ENCODE peak calls at places on chromosomes 6 and 20, in six cellular contexts. One of them, this sample, is unnamed.

GRCh38 chr6:21885101-21885500 is 291.6 kb downstream of the SOX4 start:
- DNase-seq in NCI-H2171: no peak
- DNase-seq in amygdala: no peak
- DNase-seq in mesothelial cell of epicardium: no peak
- DNase-seq in astrocyte of the spinal cord: no peak
- DNase-seq in stimulated activated CD8-positive, alpha-beta memory T cell treated with anti-CD3 and anti-CD28 coated beads, Interleukin-2, amount 100 ng/mL, for 48 hours: no peak
- DNase-seq in this sample: no peak

GRCh38 chr6:75611702-75612375 is 10.2 kb downstream of the SENP6 start:
- DNase-seq in amygdala: no peak
- DNase-seq in stimulated activated CD8-positive, alpha-beta memory T cell treated with anti-CD3 and anti-CD28 coated beads, Interleukin-2, amount 100 ng/mL, for 48 hours: peak
- DNase-seq in mesothelial cell of epicardium: no peak
- DNase-seq in astrocyte of the spinal cord: no peak
- DNase-seq in NCI-H2171: no peak
- DNase-seq in this sample: peak

GRCh38 chr6:38554700-38555413 is 84.9 kb downstream of the BTBD9 start:
- DNase-seq in astrocyte of the spinal cord: peak
- DNase-seq in NCI-H2171: no peak
- DNase-seq in stimulated activated CD8-positive, alpha-beta memory T cell treated with anti-CD3 and anti-CD28 coated beads, Interleukin-2, amount 100 ng/mL, for 48 hours: no peak
- DNase-seq in mesothelial cell of epicardium: no peak
- DNase-seq in amygdala: no peak
- DNase-seq in this sample: peak

GRCh38 chr6:142152731-142153130 is 5.7 kb downstream of the VTA1 start:
- DNase-seq in astrocyte of the spinal cord: peak
- DNase-seq in stimulated activated CD8-positive, alpha-beta memory T cell treated with anti-CD3 and anti-CD28 coated beads, Interleukin-2, amount 100 ng/mL, for 48 hours: no peak
- DNase-seq in NCI-H2171: no peak
- DNase-seq in amygdala: no peak
- DNase-seq in mesothelial cell of epicardium: no peak
- DNase-seq in this sample: peak

GRCh38 chr6:141347075-141347474 is 785.6 kb upstream of the GJE1 start:
- DNase-seq in stimulated activated CD8-positive, alpha-beta memory T cell treated with anti-CD3 and anti-CD28 coated beads, Interleukin-2, amount 100 ng/mL, for 48 hours: no peak
- DNase-seq in astrocyte of the spinal cord: no peak
- DNase-seq in mesothelial cell of epicardium: no peak
- DNase-seq in amygdala: no peak
- DNase-seq in NCI-H2171: no peak
- DNase-seq in this sample: peak

GRCh38 chr6:6221829-6222535 is 98.5 kb downstream of the F13A1 start:
- DNase-seq in NCI-H2171: no peak
- DNase-seq in amygdala: no peak
- DNase-seq in astrocyte of the spinal cord: no peak
- DNase-seq in stimulated activated CD8-positive, alpha-beta memory T cell treated with anti-CD3 and anti-CD28 coated beads, Interleukin-2, amount 100 ng/mL, for 48 hours: no peak
- DNase-seq in mesothelial cell of epicardium: no peak
- DNase-seq in this sample: no peak

GRCh38 chr6:161204866-161205557 is 68.8 kb downstream of the AGPAT4 start:
- DNase-seq in astrocyte of the spinal cord: peak
- DNase-seq in stimulated activated CD8-positive, alpha-beta memory T cell treated with anti-CD3 and anti-CD28 coated beads, Interleukin-2, amount 100 ng/mL, for 48 hours: no peak
- DNase-seq in amygdala: no peak
- DNase-seq in NCI-H2171: no peak
- DNase-seq in mesothelial cell of epicardium: no peak
- DNase-seq in this sample: peak

GRCh38 chr6:168737481-168737880 is 296.5 kb downstream of the SMOC2 start:
- DNase-seq in NCI-H2171: no peak
- DNase-seq in mesothelial cell of epicardium: no peak
- DNase-seq in amygdala: no peak
- DNase-seq in stimulated activated CD8-positive, alpha-beta memory T cell treated with anti-CD3 and anti-CD28 coated beads, Interleukin-2, amount 100 ng/mL, for 48 hours: no peak
- DNase-seq in astrocyte of the spinal cord: no peak
- DNase-seq in this sample: no peak

GRCh38 chr6:95099410-95099809 is 477.9 kb upstream of the MANEA start:
- DNase-seq in amygdala: no peak
- DNase-seq in stimulated activated CD8-positive, alpha-beta memory T cell treated with anti-CD3 and anti-CD28 coated beads, Interleukin-2, amount 100 ng/mL, for 48 hours: no peak
- DNase-seq in NCI-H2171: no peak
- DNase-seq in astrocyte of the spinal cord: no peak
- DNase-seq in mesothelial cell of epicardium: no peak
- DNase-seq in this sample: no peak

GRCh38 chr20:17624070-17624469 is 54.2 kb downstream of the DSTN start:
- DNase-seq in NCI-H2171: no peak
- DNase-seq in mesothelial cell of epicardium: no peak
- DNase-seq in stimulated activated CD8-positive, alpha-beta memory T cell treated with anti-CD3 and anti-CD28 coated beads, Interleukin-2, amount 100 ng/mL, for 48 hours: no peak
- DNase-seq in astrocyte of the spinal cord: no peak
- DNase-seq in amygdala: no peak
- DNase-seq in this sample: no peak

GRCh38 chr6:55892749-55893357 is 17.5 kb upstream of the BMP5 start:
- DNase-seq in astrocyte of the spinal cord: no peak
- DNase-seq in NCI-H2171: no peak
- DNase-seq in stimulated activated CD8-positive, alpha-beta memory T cell treated with anti-CD3 and anti-CD28 coated beads, Interleukin-2, amount 100 ng/mL, for 48 hours: no peak
- DNase-seq in amygdala: no peak
- DNase-seq in mesothelial cell of epicardium: no peak
- DNase-seq in this sample: peak

GRCh38 chr20:44692932-44693476 is 22.2 kb upstream of the CCN5 start:
- DNase-seq in amygdala: no peak
- DNase-seq in mesothelial cell of epicardium: no peak
- DNase-seq in NCI-H2171: no peak
- DNase-seq in stimulated activated CD8-positive, alpha-beta memory T cell treated with anti-CD3 and anti-CD28 coated beads, Interleukin-2, amount 100 ng/mL, for 48 hours: no peak
- DNase-seq in astrocyte of the spinal cord: peak
- DNase-seq in this sample: peak

GRCh38 chr6:16311763-16312162 is 73.4 kb downstream of the GMPR start:
- DNase-seq in stimulated activated CD8-positive, alpha-beta memory T cell treated with anti-CD3 and anti-CD28 coated beads, Interleukin-2, amount 100 ng/mL, for 48 hours: no peak
- DNase-seq in NCI-H2171: no peak
- DNase-seq in astrocyte of the spinal cord: no peak
- DNase-seq in amygdala: no peak
- DNase-seq in mesothelial cell of epicardium: no peak
- DNase-seq in this sample: no peak

GRCh38 chr6:116536216-116536621 is 9.3 kb downstream of the TRAPPC3L start:
- DNase-seq in NCI-H2171: peak
- DNase-seq in mesothelial cell of epicardium: no peak
- DNase-seq in stimulated activated CD8-positive, alpha-beta memory T cell treated with anti-CD3 and anti-CD28 coated beads, Interleukin-2, amount 100 ng/mL, for 48 hours: no peak
- DNase-seq in astrocyte of the spinal cord: peak
- DNase-seq in amygdala: no peak
- DNase-seq in this sample: peak

GRCh38 chr20:33846291-33846916 is 35.3 kb downstream of the CHMP4B start:
- DNase-seq in NCI-H2171: no peak
- DNase-seq in astrocyte of the spinal cord: peak
- DNase-seq in mesothelial cell of epicardium: no peak
- DNase-seq in stimulated activated CD8-positive, alpha-beta memory T cell treated with anti-CD3 and anti-CD28 coated beads, Interleukin-2, amount 100 ng/mL, for 48 hours: no peak
- DNase-seq in amygdala: no peak
- DNase-seq in this sample: peak

GRCh38 chr6:30897882-30898281 is 10.1 kb upstream of the GTF2H4 start:
- DNase-seq in astrocyte of the spinal cord: no peak
- DNase-seq in amygdala: no peak
- DNase-seq in mesothelial cell of epicardium: no peak
- DNase-seq in stimulated activated CD8-positive, alpha-beta memory T cell treated with anti-CD3 and anti-CD28 coated beads, Interleukin-2, amount 100 ng/mL, for 48 hours: no peak
- DNase-seq in NCI-H2171: no peak
- DNase-seq in this sample: no peak

GRCh38 chr6:53734473-53735299 is 60.1 kb upstream of the LRRC1 start:
- DNase-seq in amygdala: no peak
- DNase-seq in NCI-H2171: no peak
- DNase-seq in astrocyte of the spinal cord: peak
- DNase-seq in mesothelial cell of epicardium: no peak
- DNase-seq in stimulated activated CD8-positive, alpha-beta memory T cell treated with anti-CD3 and anti-CD28 coated beads, Interleukin-2, amount 100 ng/mL, for 48 hours: no peak
- DNase-seq in this sample: peak

GRCh38 chr6:26087284-26088115 is at the start of gene HFE:
- DNase-seq in mesothelial cell of epicardium: peak
- DNase-seq in stimulated activated CD8-positive, alpha-beta memory T cell treated with anti-CD3 and anti-CD28 coated beads, Interleukin-2, amount 100 ng/mL, for 48 hours: no peak
- DNase-seq in NCI-H2171: no peak
- DNase-seq in astrocyte of the spinal cord: peak
- DNase-seq in amygdala: no peak
- DNase-seq in this sample: peak

GRCh38 chr20:17664025-17664638 is 17.9 kb downstream of the RRBP1 start:
- DNase-seq in stimulated activated CD8-positive, alpha-beta memory T cell treated with anti-CD3 and anti-CD28 coated beads, Interleukin-2, amount 100 ng/mL, for 48 hours: no peak
- DNase-seq in NCI-H2171: no peak
- DNase-seq in mesothelial cell of epicardium: no peak
- DNase-seq in astrocyte of the spinal cord: peak
- DNase-seq in amygdala: no peak
- DNase-seq in this sample: no peak

GRCh38 chr6:37861452-37861851 is 41.9 kb downstream of the ZFAND3 start:
- DNase-seq in astrocyte of the spinal cord: no peak
- DNase-seq in NCI-H2171: no peak
- DNase-seq in stimulated activated CD8-positive, alpha-beta memory T cell treated with anti-CD3 and anti-CD28 coated beads, Interleukin-2, amount 100 ng/mL, for 48 hours: no peak
- DNase-seq in amygdala: no peak
- DNase-seq in mesothelial cell of epicardium: no peak
- DNase-seq in this sample: no peak

GRCh38 chr20:1330075-1330830 is 1.3 kb upstream of the SDCBP2 start:
- DNase-seq in NCI-H2171: no peak
- DNase-seq in astrocyte of the spinal cord: no peak
- DNase-seq in amygdala: peak
- DNase-seq in mesothelial cell of epicardium: peak
- DNase-seq in stimulated activated CD8-positive, alpha-beta memory T cell treated with anti-CD3 and anti-CD28 coated beads, Interleukin-2, amount 100 ng/mL, for 48 hours: no peak
- DNase-seq in this sample: peak

GRCh38 chr20:364905-365794 is 15.4 kb upstream of the TRIB3 start:
- DNase-seq in astrocyte of the spinal cord: no peak
- DNase-seq in amygdala: no peak
- DNase-seq in mesothelial cell of epicardium: no peak
- DNase-seq in NCI-H2171: no peak
- DNase-seq in stimulated activated CD8-positive, alpha-beta memory T cell treated with anti-CD3 and anti-CD28 coated beads, Interleukin-2, amount 100 ng/mL, for 48 hours: no peak
- DNase-seq in this sample: peak

GRCh38 chr6:23013776-23014175 is 444.4 kb downstream of the HDGFL1 start:
- DNase-seq in mesothelial cell of epicardium: no peak
- DNase-seq in astrocyte of the spinal cord: peak
- DNase-seq in NCI-H2171: no peak
- DNase-seq in amygdala: no peak
- DNase-seq in stimulated activated CD8-positive, alpha-beta memory T cell treated with anti-CD3 and anti-CD28 coated beads, Interleukin-2, amount 100 ng/mL, for 48 hours: no peak
- DNase-seq in this sample: peak

GRCh38 chr20:36268501-36269342 is 32.4 kb downstream of the AAR2 start:
- DNase-seq in amygdala: peak
- DNase-seq in astrocyte of the spinal cord: no peak
- DNase-seq in mesothelial cell of epicardium: peak
- DNase-seq in stimulated activated CD8-positive, alpha-beta memory T cell treated with anti-CD3 and anti-CD28 coated beads, Interleukin-2, amount 100 ng/mL, for 48 hours: no peak
- DNase-seq in NCI-H2171: no peak
- DNase-seq in this sample: no peak

GRCh38 chr6:135830452-135830851 is 21.0 kb upstream of the PDE7B start:
- DNase-seq in stimulated activated CD8-positive, alpha-beta memory T cell treated with anti-CD3 and anti-CD28 coated beads, Interleukin-2, amount 100 ng/mL, for 48 hours: no peak
- DNase-seq in astrocyte of the spinal cord: peak
- DNase-seq in amygdala: no peak
- DNase-seq in mesothelial cell of epicardium: no peak
- DNase-seq in NCI-H2171: no peak
- DNase-seq in this sample: no peak

GRCh38 chr6:11969092-11969491 is 43.0 kb upstream of the HIVEP1 start:
- DNase-seq in astrocyte of the spinal cord: peak
- DNase-seq in NCI-H2171: no peak
- DNase-seq in stimulated activated CD8-positive, alpha-beta memory T cell treated with anti-CD3 and anti-CD28 coated beads, Interleukin-2, amount 100 ng/mL, for 48 hours: no peak
- DNase-seq in amygdala: no peak
- DNase-seq in mesothelial cell of epicardium: no peak
- DNase-seq in this sample: peak

GRCh38 chr6:121828567-121828966 is 393.1 kb downstream of the GJA1 start:
- DNase-seq in mesothelial cell of epicardium: no peak
- DNase-seq in amygdala: no peak
- DNase-seq in NCI-H2171: no peak
- DNase-seq in stimulated activated CD8-positive, alpha-beta memory T cell treated with anti-CD3 and anti-CD28 coated beads, Interleukin-2, amount 100 ng/mL, for 48 hours: no peak
- DNase-seq in astrocyte of the spinal cord: no peak
- DNase-seq in this sample: peak

GRCh38 chr20:1652960-1653359 is 4.6 kb downstream of the SIRPG start:
- DNase-seq in mesothelial cell of epicardium: no peak
- DNase-seq in astrocyte of the spinal cord: no peak
- DNase-seq in NCI-H2171: no peak
- DNase-seq in stimulated activated CD8-positive, alpha-beta memory T cell treated with anti-CD3 and anti-CD28 coated beads, Interleukin-2, amount 100 ng/mL, for 48 hours: no peak
- DNase-seq in amygdala: no peak
- DNase-seq in this sample: no peak

GRCh38 chr6:142155895-142156757 is 9.1 kb downstream of the VTA1 start:
- DNase-seq in astrocyte of the spinal cord: peak
- DNase-seq in NCI-H2171: peak
- DNase-seq in amygdala: no peak
- DNase-seq in mesothelial cell of epicardium: no peak
- DNase-seq in stimulated activated CD8-positive, alpha-beta memory T cell treated with anti-CD3 and anti-CD28 coated beads, Interleukin-2, amount 100 ng/mL, for 48 hours: no peak
- DNase-seq in this sample: peak

GRCh38 chr20:32215147-32215546 is 7.5 kb downstream of the POFUT1 start:
- DNase-seq in stimulated activated CD8-positive, alpha-beta memory T cell treated with anti-CD3 and anti-CD28 coated beads, Interleukin-2, amount 100 ng/mL, for 48 hours: no peak
- DNase-seq in mesothelial cell of epicardium: no peak
- DNase-seq in astrocyte of the spinal cord: no peak
- DNase-seq in amygdala: no peak
- DNase-seq in NCI-H2171: no peak
- DNase-seq in this sample: no peak

GRCh38 chr20:32236048-32236533 is 28.4 kb downstream of the POFUT1 start:
- DNase-seq in NCI-H2171: no peak
- DNase-seq in stimulated activated CD8-positive, alpha-beta memory T cell treated with anti-CD3 and anti-CD28 coated beads, Interleukin-2, amount 100 ng/mL, for 48 hours: no peak
- DNase-seq in mesothelial cell of epicardium: no peak
- DNase-seq in astrocyte of the spinal cord: no peak
- DNase-seq in amygdala: no peak
- DNase-seq in this sample: no peak

GRCh38 chr6:132713355-132714134 is at the start of gene VNN1:
- DNase-seq in NCI-H2171: no peak
- DNase-seq in amygdala: no peak
- DNase-seq in stimulated activated CD8-positive, alpha-beta memory T cell treated with anti-CD3 and anti-CD28 coated beads, Interleukin-2, amount 100 ng/mL, for 48 hours: no peak
- DNase-seq in astrocyte of the spinal cord: no peak
- DNase-seq in mesothelial cell of epicardium: no peak
- DNase-seq in this sample: peak

GRCh38 chr6:13045676-13046075 is 282.7 kb downstream of the TBC1D7 start:
- DNase-seq in astrocyte of the spinal cord: no peak
- DNase-seq in stimulated activated CD8-positive, alpha-beta memory T cell treated with anti-CD3 and anti-CD28 coated beads, Interleukin-2, amount 100 ng/mL, for 48 hours: no peak
- DNase-seq in NCI-H2171: no peak
- DNase-seq in amygdala: no peak
- DNase-seq in mesothelial cell of epicardium: no peak
- DNase-seq in this sample: no peak

GRCh38 chr20:32332614-32333013 is 25.5 kb upstream of the ASXL1 start:
- DNase-seq in stimulated activated CD8-positive, alpha-beta memory T cell treated with anti-CD3 and anti-CD28 coated beads, Interleukin-2, amount 100 ng/mL, for 48 hours: no peak
- DNase-seq in amygdala: no peak
- DNase-seq in mesothelial cell of epicardium: no peak
- DNase-seq in NCI-H2171: no peak
- DNase-seq in astrocyte of the spinal cord: peak
- DNase-seq in this sample: peak

GRCh38 chr6:48111143-48111506 is at the start of gene PTCHD4:
- DNase-seq in mesothelial cell of epicardium: no peak
- DNase-seq in NCI-H2171: no peak
- DNase-seq in stimulated activated CD8-positive, alpha-beta memory T cell treated with anti-CD3 and anti-CD28 coated beads, Interleukin-2, amount 100 ng/mL, for 48 hours: no peak
- DNase-seq in astrocyte of the spinal cord: peak
- DNase-seq in amygdala: no peak
- DNase-seq in this sample: peak

GRCh38 chr20:48690888-48691287 is 136.9 kb downstream of the PREX1 start:
- DNase-seq in NCI-H2171: no peak
- DNase-seq in stimulated activated CD8-positive, alpha-beta memory T cell treated with anti-CD3 and anti-CD28 coated beads, Interleukin-2, amount 100 ng/mL, for 48 hours: no peak
- DNase-seq in mesothelial cell of epicardium: no peak
- DNase-seq in astrocyte of the spinal cord: no peak
- DNase-seq in amygdala: no peak
- DNase-seq in this sample: no peak

GRCh38 chr20:48536206-48536605 is 291.6 kb downstream of the PREX1 start:
- DNase-seq in mesothelial cell of epicardium: no peak
- DNase-seq in NCI-H2171: no peak
- DNase-seq in astrocyte of the spinal cord: no peak
- DNase-seq in stimulated activated CD8-positive, alpha-beta memory T cell treated with anti-CD3 and anti-CD28 coated beads, Interleukin-2, amount 100 ng/mL, for 48 hours: no peak
- DNase-seq in amygdala: no peak
- DNase-seq in this sample: no peak

GRCh38 chr6:34242252-34243130 is 5.8 kb downstream of the HMGA1 start:
- DNase-seq in mesothelial cell of epicardium: no peak
- DNase-seq in astrocyte of the spinal cord: peak
- DNase-seq in amygdala: no peak
- DNase-seq in NCI-H2171: no peak
- DNase-seq in stimulated activated CD8-positive, alpha-beta memory T cell treated with anti-CD3 and anti-CD28 coated beads, Interleukin-2, amount 100 ng/mL, for 48 hours: no peak
- DNase-seq in this sample: no peak